ENCODE peak calls at places on chromosomes 4 and X, in five cellular contexts. F, X, D, A and S are unnamed samples.
A peak's percentile ranks its signal among the peaks of the same experiment; 100 is the strongest.

GRCh38 chr4:9594948-9595347 is 150.7 kb downstream of the DEFB131A start:
- DNase-seq in X (no peak), A (no peak), D (no peak), F (no peak), S (no peak)

GRCh38 chr4:176735300-176735699 is 57.4 kb downstream of the VEGFC start:
- DNase-seq in D (no peak), F (peak; percentile 41), A (no peak), X (no peak), S (no peak)

GRCh38 chrX:68944211-68944610 is 115.4 kb downstream of the EFNB1 start:
- DNase-seq in X (no peak), F (no peak), D (no peak), A (no peak), S (no peak)

GRCh38 chrX:16827225-16827624 is 41.0 kb downstream of the TXLNG start:
- DNase-seq in F (no peak), D (no peak), X (no peak), A (no peak), S (no peak)

GRCh38 chrX:13110427-13111324 is 66.3 kb upstream of the FAM9C start:
- DNase-seq in X (no peak), D (no peak), F (peak; percentile 95), A (no peak), S (peak; percentile 57)

GRCh38 chr4:25477251-25477650 is 100.2 kb downstream of the ANAPC4 start:
- DNase-seq in F (peak; percentile 46), X (no peak), A (no peak), D (no peak), S (no peak)

GRCh38 chr4:187171731-187172339 is 448.2 kb upstream of the FAT1 start:
- DNase-seq in F (no peak), A (no peak), D (no peak), X (no peak), S (no peak)

GRCh38 chrX:7515681-7516413 is 327.1 kb upstream of the VCX start:
- DNase-seq in A (no peak), D (no peak), X (no peak), F (peak; percentile 42), S (no peak)

GRCh38 chrX:137432609-137433008 is 133.3 kb upstream of the ZIC3 start:
- DNase-seq in X (no peak), F (no peak), D (no peak), A (no peak), S (no peak)

DNA sequence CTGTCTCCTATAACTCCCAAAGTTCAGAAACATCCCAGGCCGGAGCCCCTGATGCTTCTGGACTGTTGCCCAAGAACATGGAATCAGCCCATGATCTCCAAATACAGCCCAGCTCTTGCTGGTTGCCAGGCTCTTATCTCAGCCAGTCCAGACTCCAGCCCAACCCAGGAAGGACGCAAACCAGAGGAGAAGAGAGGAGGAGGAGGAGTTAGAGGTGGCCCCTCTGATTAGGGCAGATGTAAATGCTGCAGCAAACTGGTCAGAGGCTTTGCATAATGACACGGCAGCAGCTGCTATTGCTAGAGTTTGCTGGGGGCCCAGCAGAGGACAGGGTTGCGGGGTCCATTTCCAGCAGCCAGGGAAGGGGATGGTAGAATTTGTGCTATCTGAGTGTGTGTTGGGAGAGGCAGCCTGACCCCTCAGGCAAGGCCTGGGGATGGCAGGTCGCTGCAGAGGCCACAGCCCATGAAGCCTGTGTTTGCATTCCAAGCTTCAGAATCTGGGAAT is 4.2 kb upstream of the OTUD5 start:
- DNase-seq in X (no peak), F (peak; percentile 5), A (no peak), D (no peak), S (no peak)
- H3K27ac ChIP-seq in X (no peak overlapping the region), F (no peak overlapping the region), A (no peak overlapping the region), D (no peak overlapping the region), S (no peak overlapping the region)

GRCh38 chrX:110244951-110245480 is 72.9 kb downstream of the AMMECR1 start:
- DNase-seq in D (no peak), A (no peak), F (no peak), X (no peak), S (no peak)
- H3K27ac ChIP-seq in D (no peak overlapping the region), A (no peak overlapping the region), F (no peak overlapping the region), X (no peak overlapping the region), S (no peak overlapping the region)

GRCh38 chrX:101397779-101398178 is 7.0 kb downstream of the RPL36A start:
- DNase-seq in F (peak; percentile 56), D (no peak), A (no peak), X (no peak), S (no peak)
- H3K27ac ChIP-seq in F (peak overlapping the region; percentile 60), D (no peak overlapping the region), A (no peak overlapping the region), X (no peak overlapping the region), S (no peak overlapping the region)

DNA sequence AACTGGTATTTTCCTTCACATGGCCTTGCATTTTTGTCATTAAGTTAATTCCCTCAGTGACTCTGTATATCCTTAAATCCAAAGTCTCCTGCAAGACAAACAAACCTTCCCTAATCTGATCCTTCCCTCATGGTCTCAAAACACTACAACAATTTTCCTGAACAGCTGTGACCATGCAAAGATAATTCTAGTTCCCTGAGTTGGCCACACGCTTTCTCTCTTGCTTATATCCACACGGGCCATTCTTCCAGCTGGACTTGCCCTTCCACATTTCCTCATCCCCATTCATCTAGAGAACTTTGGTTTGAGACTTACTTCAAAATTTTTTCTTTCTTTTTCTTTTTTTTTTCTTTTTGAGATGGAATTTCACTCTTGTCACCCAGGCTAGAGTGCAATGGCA is 1590.7 kb downstream of the STIM2 start:
- DNase-seq in X (no peak), A (no peak), D (no peak), F (no peak), S (no peak)
- H3K27ac ChIP-seq in X (no peak overlapping the region), A (no peak overlapping the region), D (no peak overlapping the region), F (no peak overlapping the region), S (no peak overlapping the region)

GRCh38 chrX:21978346-21978745 is 37.8 kb downstream of the SMS start:
- DNase-seq in F (no peak), D (no peak), X (no peak), A (no peak), S (no peak)

GRCh38 chrX:21973321-21974010 is 33.0 kb downstream of the SMS start:
- DNase-seq in F (no peak), D (no peak), A (no peak), X (no peak), S (no peak)

GRCh38 chrX:21975242-21975641 is 34.7 kb downstream of the SMS start:
- DNase-seq in F (no peak), A (no peak), D (no peak), X (no peak), S (no peak)

GRCh38 chrX:21974011-21974385 is 33.5 kb downstream of the SMS start:
- DNase-seq in D (no peak), A (no peak), F (no peak), X (no peak), S (no peak)

GRCh38 chrX:21975827-21976226 is 35.3 kb downstream of the SMS start:
- DNase-seq in D (no peak), A (no peak), F (peak; percentile 47), X (no peak), S (no peak)
- H3K27ac ChIP-seq in D (no peak overlapping the region), A (no peak overlapping the region), F (no peak overlapping the region), X (no peak overlapping the region), S (no peak overlapping the region)

GRCh38 chrX:31092970-31093638 is 21.3 kb upstream of the FTHL17 start:
- DNase-seq in F (no peak), A (no peak), D (no peak), X (no peak), S (no peak)
- H3K27ac ChIP-seq in F (no peak overlapping the region), A (no peak overlapping the region), D (no peak overlapping the region), X (no peak overlapping the region), S (no peak overlapping the region)

GRCh38 chr4:82562553-82562854 is 716 bp upstream of the TMEM150C start:
- DNase-seq in X (no peak), D (no peak), A (no peak), F (no peak), S (no peak)

GRCh38 chr4:82559735-82560120 is 2.1 kb downstream of the TMEM150C start:
- DNase-seq in A (no peak), X (no peak), F (no peak), D (no peak), S (no peak)

GRCh38 chr4:82560853-82561744 is 689 bp downstream of the TMEM150C start:
- DNase-seq in X (no peak), F (no peak), A (no peak), D (no peak), S (no peak)

GRCh38 chr4:82567444-82567843 is 5.7 kb upstream of the TMEM150C start:
- DNase-seq in F (no peak), A (no peak), X (no peak), D (no peak), S (no peak)

GRCh38 chr4:82561745-82562552 is at the start of gene TMEM150C:
- DNase-seq in F (no peak), X (peak; percentile 53), D (no peak), A (peak; percentile 26), S (no peak)
- H3K27ac ChIP-seq in F (no peak within 1 kb of the TSS), X (no peak within 1 kb of the TSS), D (no peak within 1 kb of the TSS), A (peak within 1 kb of the TSS; percentile 70), S (no peak within 1 kb of the TSS)